ENCODE peak calls at places on chromosome 1, in six cellular contexts. G is H9, B is fibroblast of mammary gland, H is memory B cell, V is vagina, J is fibroblast of gingiva. Y is an unnamed sample.

GRCh38 chr1:19735419-19736127 is 64.1 kb downstream of the TMCO4 start:
- DNase-seq in G (no peak), B (peak), H (no peak), V (no peak), J (peak), Y (no peak)

GRCh38 chr1:6475381-6476133 is 9.6 kb upstream of the TNFRSF25 start:
- DNase-seq in G (peak), B (peak), H (peak), V (no peak), J (no peak), Y (peak)

GRCh38 chr1:187264995-187265602 is 436.4 kb downstream of the PLA2G4A start:
- DNase-seq in G (peak), B (peak), H (no peak), V (no peak), J (no peak), Y (peak)

GRCh38 chr1:44421374-44422028 is 16.4 kb downstream of the RNF220 start:
- DNase-seq in G (no peak), B (no peak), H (no peak), V (no peak), J (no peak), Y (peak)

GRCh38 chr1:39625462-39626273 is 13.8 kb downstream of the HEYL start:
- DNase-seq in G (no peak), B (peak), H (no peak), V (no peak), J (peak), Y (peak)

GRCh38 chr1:87155648-87156047 is 173.0 kb upstream of the LMO4 start:
- DNase-seq in G (no peak), B (no peak), H (no peak), V (no peak), J (no peak), Y (no peak)

GRCh38 chr1:87958711-87959110 is 630.0 kb downstream of the LMO4 start:
- DNase-seq in G (no peak), B (no peak), H (no peak), V (no peak), J (no peak), Y (no peak)

GRCh38 chr1:118995312-118996016 is 7.3 kb upstream of the TBX15 start:
- DNase-seq in G (no peak), B (no peak), H (no peak), V (no peak), J (no peak), Y (no peak)

GRCh38 chr1:46816930-46817329 is 18.1 kb downstream of the CYP4B1 start:
- DNase-seq in G (no peak), B (no peak), H (no peak), V (no peak), J (no peak), Y (no peak)